ENCODE peak calls at places on chromosomes 4 and X, in seven cellular contexts. U is right atrium auricular region; V is esophagus squamous epithelium; F is sigmoid colon; S is stomach; K is CD8-positive, alpha-beta T cell; M is PC-9. A is an unnamed sample.

GRCh38 chrX:131746491-131746968 is 202.7 kb downstream of the OR13H1 start:
- DNase-seq in U (peak; percentile 86), V (peak; percentile 23), F (peak; percentile 93), S (peak; percentile 86), K (peak; percentile 87), M (peak; percentile 67), A (peak; percentile 95)

GRCh38 chr4:184472540-184473264 is 1.6 kb downstream of the IRF2 start:
- DNase-seq in U (peak; percentile 73), V (peak; percentile 30), F (peak; percentile 88), S (peak; percentile 92), K (peak; percentile 60), M (peak; percentile 81), A (peak; percentile 72)

GRCh38 chrX:72666451-72666850 is 47.7 kb downstream of the PHKA1 start:
- DNase-seq in U (no peak), V (no peak), F (no peak), S (no peak), K (no peak), M (no peak), A (no peak)

GRCh38 chr4:79213040-79213439 is 112.8 kb downstream of the NAA11 start:
- DNase-seq in U (no peak), V (no peak), F (no peak), S (no peak), K (no peak), M (no peak), A (no peak)

GRCh38 chrX:136273986-136274385 is 22.8 kb upstream of the MAP7D3 start:
- DNase-seq in U (no peak), V (no peak), F (no peak), S (no peak), K (no peak), M (no peak), A (no peak)

GRCh38 chr4:107825072-107825789 is 499 bp downstream of the SGMS2 start:
- DNase-seq in U (no peak), V (no peak), F (peak; percentile 83), S (peak; percentile 43), K (no peak), M (peak; percentile 43), A (peak; percentile 70)

GRCh38 chrX:115894087-115894486 is 276.5 kb upstream of the AGTR2 start:
- DNase-seq in U (peak; percentile 55), V (no peak), F (no peak), S (no peak), K (no peak), M (peak; percentile 45), A (peak; percentile 43)

GRCh38 chrX:23782863-23783568 is at the start of gene SAT1:
- DNase-seq in U (peak; percentile 97), V (peak; percentile 88), F (peak; percentile 98), S (peak; percentile 96), K (peak; percentile 94), M (peak; percentile 95), A (peak; percentile 95)

GRCh38 chrX:119887721-119888425 is 7.8 kb upstream of the AKAP14 start:
- DNase-seq in U (no peak), V (no peak), F (peak; percentile 70), S (peak; percentile 54), K (peak; percentile 66), M (peak; percentile 77), A (peak; percentile 65)
- TF ChIP-seq CTCF in U (peak; percentile 56), V (no peak), F (peak; percentile 18), S (no peak), K (peak; percentile 33), M (peak; percentile 83), A (peak; percentile 30)

GRCh38 chr4:175253184-175253902 is 335.2 kb downstream of the ADAM29 start:
- DNase-seq in U (no peak), V (no peak), F (no peak), S (no peak), K (no peak), M (no peak), A (peak; percentile 56)
- TF ChIP-seq CTCF in U (no peak), V (no peak), F (no peak), S (no peak), K (no peak), M (peak; percentile 35), A (peak; percentile 35)

DNA sequence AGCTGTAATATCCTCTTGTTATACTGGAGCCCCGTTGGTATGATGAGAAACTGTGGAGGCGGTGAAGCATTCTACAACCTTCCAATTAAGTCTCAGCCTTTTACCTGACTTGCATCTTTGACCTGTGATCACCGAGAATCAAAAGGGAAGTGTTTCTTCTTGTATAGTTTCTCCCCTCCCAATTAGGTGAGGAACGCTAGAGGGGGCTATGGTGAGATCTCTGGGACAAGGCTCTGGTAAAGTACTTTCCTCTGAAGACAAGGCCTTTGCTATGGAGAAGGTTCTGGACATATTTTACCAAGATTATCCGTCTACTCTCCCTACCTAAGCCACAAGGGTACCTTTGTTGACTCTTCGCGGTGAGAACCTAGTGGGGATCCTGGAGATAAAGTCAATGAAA is 111.3 kb downstream of the CBLL2 start:
- DNase-seq in U (no peak), V (no peak), F (no peak), S (no peak), K (no peak), M (no peak), A (peak; percentile 21)
- TF ChIP-seq CTCF in U (no peak), V (no peak), F (no peak), S (no peak), K (no peak), M (no peak), A (no peak)

DNA sequence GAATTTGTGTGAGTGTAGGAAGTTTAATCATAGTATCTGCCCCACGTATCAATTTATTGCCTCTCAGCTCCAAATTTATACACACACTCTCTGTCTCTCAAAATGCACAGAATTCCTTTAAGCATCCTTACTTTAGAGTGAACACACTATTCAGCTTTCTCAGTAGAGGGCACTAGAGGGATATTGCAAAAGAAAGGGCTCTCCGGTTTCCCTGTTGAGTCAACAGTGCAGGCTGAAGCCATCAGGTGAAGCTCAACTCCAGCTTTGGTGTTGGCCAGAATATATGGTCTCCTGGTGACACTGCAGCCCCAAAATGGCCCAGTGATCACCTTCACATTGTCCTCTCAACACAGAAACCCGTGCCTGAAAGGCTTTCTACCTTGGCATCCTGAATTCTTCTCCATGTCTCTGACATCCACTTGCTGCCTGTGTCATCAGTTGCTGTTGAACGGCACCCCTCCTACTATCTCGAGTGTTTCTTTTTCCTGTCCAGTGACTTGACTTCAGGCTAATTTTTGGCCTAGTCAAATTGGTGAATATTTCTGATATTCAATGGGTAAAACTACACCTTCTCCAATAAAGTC is 670.5 kb downstream of the GABRG1 start:
- DNase-seq in U (no peak), V (no peak), F (no peak), S (no peak), K (no peak), M (no peak), A (peak; percentile 72)
- TF ChIP-seq CTCF in U (peak; percentile 64), V (no peak), F (peak; percentile 38), S (no peak), K (no peak), M (peak; percentile 57), A (peak; percentile 59)